ENCODE peak calls at places on chromosomes 6 and 20, in ten cellular contexts. L is GF-D8; C is omental fat pad; S is activated T-helper 1 cell treated with Interleukin-2 at 50 U/mL for 16 hours; H is activated T-cell treated with anti-CD3 and anti-CD28 coated beads, Interleukin-2, amount 50 U/mL, for 4 hours; Q is AG10803; O is activated CD8-positive, alpha-beta memory T cell treated with anti-CD3 and anti-CD28 coated beads, Interleukin-2, amount 10 ng/mL, durations not matched to agents 7 days and 5 days; G is AML-193; N is KG1; K is ovary. B is an unnamed sample.

GRCh38 chr6:33073431-33073871 is at the start of gene HLA-DPA1:
- DNase-seq in G (peak; percentile 62), N (peak; percentile 77), K (no peak), L (no peak), H (no peak), S (no peak), C (no peak), O (peak; percentile 81), Q (peak; percentile 17), B (no peak)

GRCh38 chr6:223136-223535 is 69.2 kb upstream of the DUSP22 start:
- DNase-seq in G (no peak), S (no peak), O (no peak), Q (no peak), K (no peak), N (no peak), H (no peak), L (no peak), C (no peak), B (no peak)

GRCh38 chr20:42274977-42275376 is 656.8 kb upstream of the CHD6 start:
- DNase-seq in H (no peak), Q (no peak), S (no peak), G (no peak), L (no peak), O (no peak), K (no peak), N (no peak), C (no peak), B (no peak)

GRCh38 chr20:50831605-50832004 is 36.7 kb downstream of the BCAS4 start:
- DNase-seq in G (no peak), O (no peak), N (no peak), L (no peak), S (no peak), H (no peak), Q (no peak), K (no peak), C (no peak), B (no peak)

GRCh38 chr6:89702349-89702748 is 63.8 kb upstream of the LYRM2 start:
- DNase-seq in H (no peak), C (no peak), O (no peak), L (no peak), K (no peak), Q (no peak), G (no peak), N (no peak), S (no peak), B (no peak)

GRCh38 chr20:3559231-3559630 is 88.4 kb downstream of the ATRN start:
- DNase-seq in L (no peak), H (no peak), S (no peak), K (no peak), C (no peak), G (no peak), N (no peak), O (no peak), Q (no peak), B (no peak)

GRCh38 chr6:101395345-101395744 is 1.8 kb downstream of the GRIK2 start:
- DNase-seq in C (no peak), S (no peak), H (no peak), G (no peak), Q (peak; percentile 14), K (no peak), N (no peak), O (no peak), L (no peak), B (no peak)

GRCh38 chr6:64812138-64812537 is 894.9 kb downstream of the EYS start:
- DNase-seq in S (no peak), O (no peak), N (no peak), G (no peak), K (no peak), H (no peak), Q (no peak), C (no peak), L (no peak), B (no peak)

GRCh38 chr6:11824986-11825385 is 46.4 kb upstream of the ADTRP start:
- DNase-seq in K (no peak), H (no peak), Q (peak; percentile 56), C (no peak), O (no peak), N (no peak), G (no peak), L (no peak), S (no peak), B (no peak)

GRCh38 chr20:19609642-19610223 is 148.3 kb upstream of the RIN2 start:
- DNase-seq in O (no peak), L (no peak), G (no peak), Q (no peak), K (no peak), C (no peak), N (no peak), H (no peak), S (no peak), B (no peak)

GRCh38 chr20:41308290-41308691 is 9.2 kb downstream of the ZHX3 start:
- DNase-seq in O (no peak), Q (peak; percentile 89), S (no peak), N (no peak), H (no peak), L (peak; percentile 51), K (no peak), G (no peak), C (no peak), B (no peak)

GRCh38 chr6:27237089-27237723 is 10.3 kb upstream of the PRSS16 start:
- DNase-seq in S (no peak), Q (peak; percentile 50), C (no peak), N (peak; percentile 31), H (peak; percentile 14), O (peak; percentile 71), G (no peak), K (no peak), L (no peak), B (no peak)

GRCh38 chr20:4227085-4227821 is 211.9 kb upstream of the RNF24 start:
- DNase-seq in Q (peak; percentile 89), K (no peak), N (no peak), C (no peak), L (no peak), O (no peak), H (no peak), G (peak; percentile 31), S (no peak), B (no peak)

GRCh38 chr6:37182736-37183590 is 13.0 kb downstream of the PIM1 start:
- DNase-seq in G (peak; percentile 100), C (no peak), S (peak; percentile 50), K (no peak), H (peak; percentile 57), N (peak; percentile 93), O (peak; percentile 91), Q (no peak), L (peak; percentile 100), B (no peak)

GRCh38 chr20:7274870-7275269 is 507.4 kb downstream of the BMP2 start:
- DNase-seq in L (no peak), C (no peak), G (no peak), N (no peak), O (no peak), Q (no peak), K (no peak), H (no peak), S (no peak), B (no peak)

GRCh38 chr20:54227241-54227640 is 19.4 kb downstream of the PFDN4 start:
- DNase-seq in H (no peak), Q (no peak), C (no peak), L (no peak), O (no peak), K (no peak), S (no peak), G (no peak), N (no peak), B (no peak)

GRCh38 chr6:161578478-161578877 is 304.6 kb upstream of the AGPAT4 start:
- DNase-seq in C (no peak), L (no peak), S (no peak), N (no peak), G (no peak), O (no peak), Q (no peak), K (no peak), H (no peak), B (no peak)

GRCh38 chr6:113723182-113723581 is 134.0 kb upstream of the MARCKS start:
- DNase-seq in L (no peak), C (no peak), O (no peak), S (no peak), G (no peak), H (no peak), Q (no peak), N (no peak), K (no peak), B (no peak)

GRCh38 chr6:42448906-42449659 is 2.6 kb downstream of the TRERF1 start:
- DNase-seq in N (no peak), H (no peak), O (no peak), G (no peak), L (peak; percentile 15), K (no peak), C (no peak), Q (no peak), S (no peak), B (no peak)

GRCh38 chr6:24004062-24004461 is 122.0 kb upstream of the NRSN1 start:
- DNase-seq in Q (peak; percentile 47), K (no peak), S (no peak), L (no peak), O (no peak), N (no peak), H (no peak), C (no peak), G (no peak), B (no peak)

B was measured in heart right ventricle.